ENCODE peak calls at places on chromosome 3, in ten cellular contexts. One of them, this sample, is unnamed. For H3K4me1, the result is how much of the 10 kb centered on the place peaks cover.

GRCh38 chr3:13793451-13793850 is 86.4 kb downstream of the WNT7A start:
- DNase-seq in effector memory CD4-positive, alpha-beta T cell: no peak
- DNase-seq in OCI-LY7: no peak
- DNase-seq in SK-N-SH: no peak
- DNase-seq in A549: no peak
- DNase-seq in fibroblast of lung: no peak
- DNase-seq in body of pancreas: no peak
- DNase-seq in right atrium auricular region: no peak
- DNase-seq in tibial artery: no peak
- DNase-seq in cardiac muscle cell: no peak
- DNase-seq in this sample: no peak

GRCh38 chr3:123060054-123060453 is 6.8 kb upstream of the PDIA5 start:
- DNase-seq in effector memory CD4-positive, alpha-beta T cell: no peak
- DNase-seq in OCI-LY7: no peak
- DNase-seq in SK-N-SH: no peak
- DNase-seq in A549: no peak
- DNase-seq in fibroblast of lung: no peak
- DNase-seq in body of pancreas: no peak
- DNase-seq in right atrium auricular region: no peak
- DNase-seq in tibial artery: no peak
- DNase-seq in cardiac muscle cell: no peak
- DNase-seq in this sample: no peak

GRCh38 chr3:181316481-181316880 is 326.9 kb upstream of the DNAJC19 start:
- DNase-seq in effector memory CD4-positive, alpha-beta T cell: no peak
- DNase-seq in OCI-LY7: peak
- DNase-seq in SK-N-SH: no peak
- DNase-seq in A549: no peak
- DNase-seq in fibroblast of lung: peak
- DNase-seq in body of pancreas: no peak
- DNase-seq in right atrium auricular region: no peak
- DNase-seq in tibial artery: no peak
- DNase-seq in cardiac muscle cell: peak
- DNase-seq in this sample: no peak

GRCh38 chr3:172592898-172593669 is 69.9 kb upstream of the TNFSF10 start:
- DNase-seq in effector memory CD4-positive, alpha-beta T cell: no peak
- DNase-seq in OCI-LY7: no peak
- DNase-seq in SK-N-SH: no peak
- DNase-seq in A549: no peak
- DNase-seq in fibroblast of lung: no peak
- DNase-seq in body of pancreas: no peak
- DNase-seq in right atrium auricular region: no peak
- DNase-seq in tibial artery: no peak
- DNase-seq in cardiac muscle cell: no peak
- DNase-seq in this sample: no peak

GRCh38 chr3:61979645-61980430 is 393.5 kb downstream of the FEZF2 start:
- DNase-seq in effector memory CD4-positive, alpha-beta T cell: no peak
- DNase-seq in OCI-LY7: no peak
- DNase-seq in SK-N-SH: no peak
- DNase-seq in A549: no peak
- DNase-seq in fibroblast of lung: no peak
- DNase-seq in body of pancreas: no peak
- DNase-seq in right atrium auricular region: no peak
- DNase-seq in tibial artery: no peak
- DNase-seq in cardiac muscle cell: peak
- DNase-seq in this sample: no peak

GRCh38 chr3:182829761-182830405 is 36.6 kb downstream of the ATP11B start:
- DNase-seq in effector memory CD4-positive, alpha-beta T cell: no peak
- DNase-seq in OCI-LY7: no peak
- DNase-seq in SK-N-SH: no peak
- DNase-seq in A549: no peak
- DNase-seq in fibroblast of lung: no peak
- DNase-seq in body of pancreas: no peak
- DNase-seq in right atrium auricular region: no peak
- DNase-seq in tibial artery: no peak
- DNase-seq in cardiac muscle cell: no peak
- DNase-seq in this sample: no peak

GRCh38 chr3:195209836-195210551 is 61.0 kb downstream of the XXYLT1 start:
- DNase-seq in effector memory CD4-positive, alpha-beta T cell: no peak
- DNase-seq in OCI-LY7: peak
- DNase-seq in SK-N-SH: peak
- DNase-seq in A549: no peak
- DNase-seq in fibroblast of lung: peak
- DNase-seq in body of pancreas: no peak
- DNase-seq in right atrium auricular region: no peak
- DNase-seq in tibial artery: peak
- DNase-seq in cardiac muscle cell: no peak
- DNase-seq in this sample: peak

GRCh38 chr3:52781741-52782140 is 4.3 kb downstream of the ITIH1 start:
- DNase-seq in effector memory CD4-positive, alpha-beta T cell: no peak
- DNase-seq in OCI-LY7: no peak
- DNase-seq in SK-N-SH: no peak
- DNase-seq in A549: no peak
- DNase-seq in fibroblast of lung: no peak
- DNase-seq in body of pancreas: no peak
- DNase-seq in right atrium auricular region: no peak
- DNase-seq in tibial artery: no peak
- DNase-seq in cardiac muscle cell: no peak
- DNase-seq in this sample: no peak

GRCh38 chr3:5294360-5294759 is 106.9 kb downstream of the EDEM1 start:
- DNase-seq in effector memory CD4-positive, alpha-beta T cell: no peak
- DNase-seq in OCI-LY7: no peak
- DNase-seq in SK-N-SH: no peak
- DNase-seq in A549: no peak
- DNase-seq in fibroblast of lung: no peak
- DNase-seq in body of pancreas: no peak
- DNase-seq in right atrium auricular region: no peak
- DNase-seq in tibial artery: no peak
- DNase-seq in cardiac muscle cell: no peak
- DNase-seq in this sample: no peak

GRCh38 chr3:152436707-152437615 is 168.2 kb downstream of the MBNL1 start:
- DNase-seq in effector memory CD4-positive, alpha-beta T cell: no peak
- DNase-seq in OCI-LY7: no peak
- DNase-seq in SK-N-SH: peak
- DNase-seq in A549: no peak
- DNase-seq in fibroblast of lung: no peak
- DNase-seq in body of pancreas: no peak
- DNase-seq in right atrium auricular region: no peak
- DNase-seq in tibial artery: no peak
- DNase-seq in cardiac muscle cell: no peak
- DNase-seq in this sample: no peak

GRCh38 chr3:119195151-119195476 is 21.7 kb downstream of the UPK1B start:
- DNase-seq in effector memory CD4-positive, alpha-beta T cell: no peak
- DNase-seq in OCI-LY7: no peak
- DNase-seq in SK-N-SH: no peak
- DNase-seq in A549: no peak
- DNase-seq in fibroblast of lung: no peak
- DNase-seq in body of pancreas: no peak
- DNase-seq in right atrium auricular region: no peak
- DNase-seq in tibial artery: no peak
- DNase-seq in cardiac muscle cell: no peak
- DNase-seq in this sample: no peak

GRCh38 chr3:35523838-35524237 is 115.5 kb upstream of the ARPP21 start:
- DNase-seq in effector memory CD4-positive, alpha-beta T cell: no peak
- DNase-seq in OCI-LY7: no peak
- DNase-seq in SK-N-SH: no peak
- DNase-seq in A549: no peak
- DNase-seq in fibroblast of lung: no peak
- DNase-seq in body of pancreas: no peak
- DNase-seq in right atrium auricular region: no peak
- DNase-seq in tibial artery: no peak
- DNase-seq in cardiac muscle cell: no peak
- DNase-seq in this sample: no peak

GRCh38 chr3:150921207-150921606 is 16.0 kb upstream of the MINDY4B start:
- DNase-seq in effector memory CD4-positive, alpha-beta T cell: no peak
- DNase-seq in OCI-LY7: no peak
- DNase-seq in SK-N-SH: no peak
- DNase-seq in A549: no peak
- DNase-seq in fibroblast of lung: no peak
- DNase-seq in body of pancreas: no peak
- DNase-seq in right atrium auricular region: no peak
- DNase-seq in tibial artery: no peak
- DNase-seq in cardiac muscle cell: no peak
- DNase-seq in this sample: no peak

GRCh38 chr3:133283958-133284807 is 115.7 kb upstream of the BFSP2 start:
- DNase-seq in effector memory CD4-positive, alpha-beta T cell: no peak
- DNase-seq in OCI-LY7: no peak
- DNase-seq in SK-N-SH: no peak
- DNase-seq in A549: no peak
- DNase-seq in fibroblast of lung: no peak
- DNase-seq in body of pancreas: no peak
- DNase-seq in right atrium auricular region: no peak
- DNase-seq in tibial artery: no peak
- DNase-seq in cardiac muscle cell: no peak
- DNase-seq in this sample: no peak

GRCh38 chr3:30750967-30751366 is 143.5 kb downstream of the GADL1 start:
- DNase-seq in effector memory CD4-positive, alpha-beta T cell: no peak
- DNase-seq in OCI-LY7: peak
- DNase-seq in SK-N-SH: no peak
- DNase-seq in A549: no peak
- DNase-seq in fibroblast of lung: no peak
- DNase-seq in body of pancreas: peak
- DNase-seq in right atrium auricular region: no peak
- DNase-seq in tibial artery: no peak
- DNase-seq in cardiac muscle cell: no peak
- DNase-seq in this sample: peak

GRCh38 chr3:14812196-14812785 is 6.5 kb upstream of the FGD5 start:
- DNase-seq in effector memory CD4-positive, alpha-beta T cell: no peak
- DNase-seq in OCI-LY7: no peak
- DNase-seq in SK-N-SH: no peak
- DNase-seq in A549: no peak
- DNase-seq in fibroblast of lung: no peak
- DNase-seq in body of pancreas: no peak
- DNase-seq in right atrium auricular region: no peak
- DNase-seq in tibial artery: no peak
- DNase-seq in cardiac muscle cell: no peak
- DNase-seq in this sample: no peak

GRCh38 chr3:14814473-14814872 is 4.3 kb upstream of the FGD5 start:
- DNase-seq in effector memory CD4-positive, alpha-beta T cell: no peak
- DNase-seq in OCI-LY7: no peak
- DNase-seq in SK-N-SH: no peak
- DNase-seq in A549: no peak
- DNase-seq in fibroblast of lung: no peak
- DNase-seq in body of pancreas: no peak
- DNase-seq in right atrium auricular region: no peak
- DNase-seq in tibial artery: no peak
- DNase-seq in cardiac muscle cell: no peak
- DNase-seq in this sample: no peak

GRCh38 chr3:14810795-14811661 is 7.7 kb upstream of the FGD5 start:
- DNase-seq in effector memory CD4-positive, alpha-beta T cell: no peak
- DNase-seq in OCI-LY7: no peak
- DNase-seq in SK-N-SH: no peak
- DNase-seq in A549: no peak
- DNase-seq in fibroblast of lung: no peak
- DNase-seq in body of pancreas: no peak
- DNase-seq in right atrium auricular region: no peak
- DNase-seq in tibial artery: no peak
- DNase-seq in cardiac muscle cell: no peak
- DNase-seq in this sample: peak

GRCh38 chr3:14810070-14810732 is 8.6 kb upstream of the FGD5 start:
- DNase-seq in effector memory CD4-positive, alpha-beta T cell: no peak
- DNase-seq in OCI-LY7: no peak
- DNase-seq in SK-N-SH: peak
- DNase-seq in A549: no peak
- DNase-seq in fibroblast of lung: no peak
- DNase-seq in body of pancreas: no peak
- DNase-seq in right atrium auricular region: no peak
- DNase-seq in tibial artery: peak
- DNase-seq in cardiac muscle cell: peak
- DNase-seq in this sample: peak

DNA sequence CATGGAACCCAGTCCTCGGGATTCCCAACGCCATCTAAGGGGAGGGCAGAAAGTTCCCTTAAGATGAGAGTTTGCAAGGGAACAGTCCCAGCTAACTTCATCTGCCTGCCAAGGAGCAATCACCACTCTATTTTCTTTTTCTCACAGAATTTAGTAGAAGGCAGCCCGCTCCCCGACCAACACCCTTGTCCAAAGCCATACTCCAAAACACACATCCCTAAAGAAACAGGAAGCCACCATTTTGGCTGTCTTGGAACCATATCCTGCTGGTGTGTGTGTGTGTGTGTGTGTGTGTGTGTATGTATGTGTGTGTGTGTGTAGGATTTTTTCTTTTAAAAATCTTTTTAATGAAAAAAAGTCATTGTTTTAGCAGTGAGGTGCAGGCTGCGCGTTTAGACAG is 7.0 kb upstream of the FGD5 start:
- DNase-seq in effector memory CD4-positive, alpha-beta T cell: no peak
- DNase-seq in OCI-LY7: no peak
- DNase-seq in SK-N-SH: no peak
- DNase-seq in A549: no peak
- DNase-seq in fibroblast of lung: no peak
- DNase-seq in body of pancreas: no peak
- DNase-seq in right atrium auricular region: no peak
- DNase-seq in tibial artery: no peak
- DNase-seq in cardiac muscle cell: no peak
- DNase-seq in this sample: no peak
- H3K4me3 ChIP-seq in effector memory CD4-positive, alpha-beta T cell: no peak
- H3K4me3 ChIP-seq in OCI-LY7: no peak
- H3K4me3 ChIP-seq in SK-N-SH: no peak
- H3K4me3 ChIP-seq in A549: no peak
- H3K4me3 ChIP-seq in fibroblast of lung: no peak
- H3K4me3 ChIP-seq in body of pancreas: no peak
- H3K4me3 ChIP-seq in right atrium auricular region: peak
- H3K4me3 ChIP-seq in tibial artery: peak
- H3K4me3 ChIP-seq in cardiac muscle cell: no peak
- H3K4me3 ChIP-seq in this sample: peak

GRCh38 chr3:188271226-188271894 is 117.4 kb downstream of the LPP start:
- DNase-seq in effector memory CD4-positive, alpha-beta T cell: no peak
- DNase-seq in OCI-LY7: no peak
- DNase-seq in SK-N-SH: no peak
- DNase-seq in A549: no peak
- DNase-seq in fibroblast of lung: no peak
- DNase-seq in body of pancreas: no peak
- DNase-seq in right atrium auricular region: no peak
- DNase-seq in tibial artery: no peak
- DNase-seq in cardiac muscle cell: no peak
- DNase-seq in this sample: no peak
- H3K4me1 ChIP-seq in effector memory CD4-positive, alpha-beta T cell: under half
- H3K4me1 ChIP-seq in OCI-LY7: under half
- H3K4me1 ChIP-seq in SK-N-SH: half or more
- H3K4me1 ChIP-seq in A549: half or more
- H3K4me1 ChIP-seq in fibroblast of lung: half or more
- H3K4me1 ChIP-seq in body of pancreas: under half
- H3K4me1 ChIP-seq in right atrium auricular region: under half
- H3K4me1 ChIP-seq in tibial artery: half or more
- H3K4me1 ChIP-seq in cardiac muscle cell: half or more
- H3K4me1 ChIP-seq in this sample: under half

GRCh38 chr3:129553771-129554170 is 10.8 kb downstream of the H1-8 start:
- DNase-seq in effector memory CD4-positive, alpha-beta T cell: no peak
- DNase-seq in OCI-LY7: peak
- DNase-seq in SK-N-SH: no peak
- DNase-seq in A549: no peak
- DNase-seq in fibroblast of lung: no peak
- DNase-seq in body of pancreas: no peak
- DNase-seq in right atrium auricular region: no peak
- DNase-seq in tibial artery: no peak
- DNase-seq in cardiac muscle cell: no peak
- DNase-seq in this sample: no peak
- H3K27ac ChIP-seq in effector memory CD4-positive, alpha-beta T cell: no peak
- H3K27ac ChIP-seq in OCI-LY7: no peak
- H3K27ac ChIP-seq in SK-N-SH: no peak
- H3K27ac ChIP-seq in A549: no peak
- H3K27ac ChIP-seq in fibroblast of lung: no peak
- H3K27ac ChIP-seq in body of pancreas: no peak
- H3K27ac ChIP-seq in right atrium auricular region: no peak
- H3K27ac ChIP-seq in tibial artery: no peak
- H3K27ac ChIP-seq in cardiac muscle cell: no peak
- H3K27ac ChIP-seq in this sample: no peak

GRCh38 chr3:8767667-8768363 is 1.6 kb downstream of the OXTR start:
- DNase-seq in effector memory CD4-positive, alpha-beta T cell: no peak
- DNase-seq in OCI-LY7: no peak
- DNase-seq in SK-N-SH: peak
- DNase-seq in A549: no peak
- DNase-seq in fibroblast of lung: peak
- DNase-seq in body of pancreas: peak
- DNase-seq in right atrium auricular region: no peak
- DNase-seq in tibial artery: no peak
- DNase-seq in cardiac muscle cell: peak
- DNase-seq in this sample: peak
- H3K4me3 ChIP-seq in effector memory CD4-positive, alpha-beta T cell: no peak
- H3K4me3 ChIP-seq in OCI-LY7: no peak
- H3K4me3 ChIP-seq in SK-N-SH: no peak
- H3K4me3 ChIP-seq in A549: no peak
- H3K4me3 ChIP-seq in fibroblast of lung: peak
- H3K4me3 ChIP-seq in body of pancreas: no peak
- H3K4me3 ChIP-seq in right atrium auricular region: peak
- H3K4me3 ChIP-seq in tibial artery: peak
- H3K4me3 ChIP-seq in cardiac muscle cell: peak
- H3K4me3 ChIP-seq in this sample: no peak